ENCODE peak calls at places on chromosomes 13 and 19, in nine cellular contexts. L is OCI-LY7, U is thoracic aorta, E is astrocyte of the spinal cord, R is HepG2, D is fibroblast of the aortic adventitia, V is upper lobe of left lung, O is dorsolateral prefrontal cortex, Q is fibroblast of pulmonary artery. H is an unnamed sample.

GRCh38 chr19:47679922-47680857 is 33.0 kb upstream of the EHD2 start:
- DNase-seq in E (no peak), O (no peak), D (no peak), L (no peak), Q (no peak), U (no peak), R (no peak), V (peak; percentile 84), H (no peak)

GRCh38 chr19:1619094-1619439 is 13.8 kb upstream of the UQCR11 start:
- DNase-seq in V (peak; percentile 81), U (no peak), E (no peak), D (no peak), O (no peak), R (no peak), L (no peak), Q (no peak), H (no peak)

GRCh38 chr19:11480927-11481776 is at the start of gene ELAVL3:
- DNase-seq in E (no peak), O (peak; percentile 63), R (no peak), V (peak; percentile 82), U (no peak), L (no peak), D (no peak), Q (no peak), H (no peak)

GRCh38 chr19:55314396-55314795 is 10.7 kb downstream of the TMEM150B start:
- DNase-seq in R (no peak), O (no peak), L (no peak), Q (no peak), E (no peak), V (no peak), U (no peak), D (no peak), H (no peak)

GRCh38 chr19:12841094-12841493 is 2.8 kb downstream of the MAST1 start:
- DNase-seq in L (no peak), R (no peak), E (no peak), D (peak; percentile 22), Q (peak; percentile 49), U (no peak), V (peak; percentile 80), O (no peak), H (no peak)

GRCh38 chr19:44961821-44962220 is 6.6 kb downstream of the CLPTM1 start:
- DNase-seq in R (no peak), Q (no peak), L (no peak), U (no peak), D (no peak), E (no peak), O (no peak), V (no peak), H (no peak)

GRCh38 chr19:50427997-50428425 is 4.7 kb upstream of the MYBPC2 start:
- DNase-seq in E (peak; percentile 72), L (peak; percentile 39), U (no peak), V (peak; percentile 95), Q (peak; percentile 84), D (peak; percentile 73), R (no peak), O (peak; percentile 57), H (peak; percentile 73)

GRCh38 chr13:50357586-50358118 is 342.4 kb downstream of the KCNRG start:
- DNase-seq in U (no peak), Q (peak; percentile 84), R (no peak), O (no peak), E (peak; percentile 87), D (peak; percentile 89), L (no peak), V (no peak), H (peak; percentile 83)

GRCh38 chr19:11070123-11070522 is 19.1 kb upstream of the LDLR start:
- DNase-seq in O (no peak), Q (no peak), L (no peak), U (no peak), E (no peak), R (no peak), D (no peak), V (no peak), H (no peak)

GRCh38 chr13:44393391-44393790 is 19.8 kb downstream of the SERP2 start:
- DNase-seq in E (peak; percentile 71), Q (no peak), D (no peak), O (no peak), U (no peak), V (no peak), R (no peak), L (no peak), H (no peak)
- TF ChIP-seq CTCF in E (no peak), Q (no peak), D (no peak), O (no peak), U (no peak), V (no peak), R (no peak), L (no peak), H (no peak)

GRCh38 chr13:33610471-33611015 is 207.4 kb upstream of the RFC3 start:
- DNase-seq in Q (peak; percentile 13), V (peak; percentile 82), O (peak; percentile 79), U (no peak), D (peak; percentile 5), L (no peak), E (peak; percentile 47), R (peak; percentile 95), H (no peak)
- H3K4me3 ChIP-seq in Q (peak overlapping the region; percentile 29), V (no peak overlapping the region), O (peak overlapping the region; percentile 24), U (peak overlapping the region; percentile 70), D (peak overlapping the region; percentile 28), L (no peak overlapping the region), E (peak overlapping the region; percentile 19), R (peak overlapping the region; percentile 55), H (peak overlapping the region; percentile 43)

GRCh38 chr19:15479391-15480345 is at the start of gene PGLYRP2:
- DNase-seq in Q (peak; percentile 14), E (no peak), U (no peak), D (no peak), R (peak; percentile 31), L (no peak), V (no peak), O (peak; percentile 37), H (no peak)
- TF ChIP-seq CTCF in Q (no peak), E (no peak), U (peak; percentile 16), D (peak; percentile 12), R (peak; percentile 72), L (no peak), V (no peak), O (no peak), H (no peak)

DNA sequence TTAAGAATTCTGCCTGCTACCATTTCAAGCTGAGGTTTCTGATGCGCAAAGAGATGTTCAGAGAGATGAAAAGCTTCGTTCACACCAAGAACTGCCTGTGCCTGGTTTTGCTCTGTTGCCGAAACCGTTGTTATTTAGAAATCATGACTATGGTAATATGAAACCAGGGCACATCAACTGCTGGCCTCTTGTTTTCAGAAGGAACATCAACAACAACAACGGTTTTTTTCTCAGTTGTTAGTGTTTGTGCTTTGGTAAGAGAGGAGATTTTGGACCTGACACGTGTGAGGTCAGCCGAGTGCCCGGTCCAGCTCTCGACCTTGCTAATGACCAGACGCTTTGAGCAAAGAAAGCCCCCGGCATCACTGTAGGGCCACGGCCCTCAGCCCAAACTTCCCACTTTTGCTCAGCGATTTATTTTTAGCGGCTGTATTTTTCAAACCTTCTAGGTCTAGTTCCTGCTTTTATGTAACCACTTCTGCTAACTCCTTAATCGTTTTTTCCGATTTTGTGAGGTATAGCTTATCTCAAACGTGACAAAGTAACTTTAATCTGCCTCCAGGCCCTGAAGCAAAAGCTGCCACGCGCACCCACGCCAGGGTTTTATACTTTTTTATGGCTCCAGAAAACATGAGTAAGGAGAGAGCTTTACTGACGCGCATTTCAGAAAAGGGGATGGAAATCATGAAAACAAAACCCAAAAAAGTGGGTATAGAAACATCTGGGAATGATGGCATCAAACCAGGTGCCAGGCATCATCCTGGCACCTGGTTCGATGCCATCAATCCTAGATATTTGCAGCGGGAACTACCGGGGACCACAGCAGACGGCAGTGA is 42.0 kb downstream of the KLF2 start:
- DNase-seq in E (no peak), Q (no peak), O (no peak), U (no peak), R (no peak), V (no peak), D (no peak), L (peak; percentile 74), H (no peak)
- H3K4me3 ChIP-seq in E (no peak overlapping the region), Q (no peak overlapping the region), O (no peak overlapping the region), U (peak overlapping the region; percentile 36), R (no peak overlapping the region), V (no peak overlapping the region), D (no peak overlapping the region), L (peak overlapping the region; percentile 52), H (no peak overlapping the region)

GRCh38 chr19:36686365-36687213 is 823 bp upstream of the ZNF567 start:
- DNase-seq in L (no peak), U (no peak), Q (peak; percentile 14), D (peak; percentile 14), E (peak; percentile 19), V (no peak), O (no peak), R (no peak), H (peak; percentile 5)
- TF ChIP-seq CTCF in L (no peak), U (no peak), Q (no peak), D (no peak), E (no peak), V (no peak), O (no peak), R (no peak), H (no peak)

GRCh38 chr13:74129500-74130144 is 4.6 kb downstream of the KLF12 start:
- DNase-seq in O (no peak), L (peak; percentile 43), E (peak; percentile 22), U (no peak), R (no peak), V (no peak), D (peak; percentile 18), Q (no peak), H (no peak)
- H3K4me3 ChIP-seq in O (no peak overlapping the region), L (peak overlapping the region; percentile 86), E (no peak overlapping the region), U (peak overlapping the region; percentile 3), R (no peak overlapping the region), V (no peak overlapping the region), D (no peak overlapping the region), Q (no peak overlapping the region), H (no peak overlapping the region)

GRCh38 chr19:14091885-14092462 is 1.4 kb upstream of the SAMD1 start:
- DNase-seq in Q (no peak), E (no peak), D (no peak), V (no peak), R (no peak), U (no peak), O (no peak), L (peak; percentile 63), H (no peak)

GRCh38 chr19:14090509-14091085 is at the start of gene SAMD1:
- DNase-seq in R (peak; percentile 73), Q (peak; percentile 92), O (peak; percentile 72), D (peak; percentile 89), U (peak; percentile 78), V (peak; percentile 96), E (peak; percentile 95), L (peak; percentile 94), H (peak; percentile 67)

GRCh38 chr19:14089412-14089661 is 1.2 kb downstream of the SAMD1 start:
- DNase-seq in U (no peak), E (no peak), D (peak; percentile 39), Q (peak; percentile 43), V (no peak), L (peak; percentile 80), O (no peak), R (no peak), H (no peak)

GRCh38 chr19:14089662-14090508 is 666 bp downstream of the SAMD1 start:
- DNase-seq in L (peak; percentile 81), R (no peak), V (peak; percentile 92), Q (peak; percentile 67), O (no peak), D (peak; percentile 57), U (no peak), E (peak; percentile 57), H (peak; percentile 35)

GRCh38 chr19:14091086-14091884 is 734 bp upstream of the SAMD1 start:
- DNase-seq in L (peak; percentile 83), O (no peak), Q (peak; percentile 70), V (peak; percentile 95), D (peak; percentile 60), E (peak; percentile 60), R (peak; percentile 44), U (no peak), H (peak; percentile 41)
- TF ChIP-seq CTCF in L (peak; percentile 79), O (peak; percentile 24), Q (peak; percentile 18), V (no peak), D (peak; percentile 29), E (peak; percentile 8), R (peak; percentile 62), U (peak; percentile 22), H (peak; percentile 38)

GRCh38 chr13:112158961-112159360 is 92.0 kb downstream of the SOX1 start:
- DNase-seq in D (no peak), L (no peak), V (no peak), R (no peak), E (no peak), O (no peak), Q (no peak), U (no peak), H (no peak)
- H3K4me3 ChIP-seq in D (no peak overlapping the region), L (no peak overlapping the region), V (no peak overlapping the region), R (no peak overlapping the region), E (no peak overlapping the region), O (no peak overlapping the region), Q (no peak overlapping the region), U (no peak overlapping the region), H (no peak overlapping the region)